ENCODE peak calls at places on chromosomes 4 and X, in five cellular contexts. One of them, this sample, is unnamed.

GRCh38 chrX:78517124-78517523 is 142.0 kb downstream of the RTL3 start:
- DNase-seq in activated T-cell treated with anti-CD3 and anti-CD28 coated beads for 1 hour: peak; percentile 12
- DNase-seq in EH: no peak
- DNase-seq in NCI-H1092 treated with DMSO at 0.1 percent for 48 hours: no peak
- DNase-seq in NCI-H2171 treated with DMSO at 0.1 percent for 48 hours: no peak
- DNase-seq in this sample: no peak

GRCh38 chrX:122078079-122078478 is 1030.7 kb downstream of the GLUD2 start:
- DNase-seq in NCI-H1092 treated with DMSO at 0.1 percent for 48 hours: no peak
- DNase-seq in NCI-H2171 treated with DMSO at 0.1 percent for 48 hours: no peak
- DNase-seq in activated T-cell treated with anti-CD3 and anti-CD28 coated beads for 1 hour: no peak
- DNase-seq in EH: no peak
- DNase-seq in this sample: no peak

GRCh38 chr4:139872274-139872673 is 206.7 kb downstream of the MGST2 start:
- DNase-seq in NCI-H2171 treated with DMSO at 0.1 percent for 48 hours: no peak
- DNase-seq in NCI-H1092 treated with DMSO at 0.1 percent for 48 hours: no peak
- DNase-seq in activated T-cell treated with anti-CD3 and anti-CD28 coated beads for 1 hour: no peak
- DNase-seq in EH: peak; percentile 89
- DNase-seq in this sample: no peak

GRCh38 chr4:151415978-151416377 is 7.0 kb downstream of the FHIP1A start:
- DNase-seq in NCI-H1092 treated with DMSO at 0.1 percent for 48 hours: no peak
- DNase-seq in EH: peak; percentile 76
- DNase-seq in NCI-H2171 treated with DMSO at 0.1 percent for 48 hours: no peak
- DNase-seq in activated T-cell treated with anti-CD3 and anti-CD28 coated beads for 1 hour: no peak
- DNase-seq in this sample: no peak

GRCh38 chr4:164902608-164903007 is 25.6 kb downstream of the APELA start:
- DNase-seq in EH: no peak
- DNase-seq in NCI-H2171 treated with DMSO at 0.1 percent for 48 hours: no peak
- DNase-seq in activated T-cell treated with anti-CD3 and anti-CD28 coated beads for 1 hour: no peak
- DNase-seq in NCI-H1092 treated with DMSO at 0.1 percent for 48 hours: no peak
- DNase-seq in this sample: no peak

GRCh38 chr4:75678965-75679364 is 5.8 kb upstream of the G3BP2 start:
- DNase-seq in EH: peak; percentile 29
- DNase-seq in NCI-H1092 treated with DMSO at 0.1 percent for 48 hours: no peak
- DNase-seq in NCI-H2171 treated with DMSO at 0.1 percent for 48 hours: no peak
- DNase-seq in activated T-cell treated with anti-CD3 and anti-CD28 coated beads for 1 hour: no peak
- DNase-seq in this sample: no peak

GRCh38 chrX:19793471-19793870 is 93.9 kb downstream of the SH3KBP1 start:
- DNase-seq in NCI-H1092 treated with DMSO at 0.1 percent for 48 hours: no peak
- DNase-seq in activated T-cell treated with anti-CD3 and anti-CD28 coated beads for 1 hour: no peak
- DNase-seq in NCI-H2171 treated with DMSO at 0.1 percent for 48 hours: no peak
- DNase-seq in EH: no peak
- DNase-seq in this sample: no peak

GRCh38 chr4:14908635-14909034 is 93.6 kb upstream of the CPEB2 start:
- DNase-seq in NCI-H2171 treated with DMSO at 0.1 percent for 48 hours: no peak
- DNase-seq in NCI-H1092 treated with DMSO at 0.1 percent for 48 hours: no peak
- DNase-seq in EH: no peak
- DNase-seq in activated T-cell treated with anti-CD3 and anti-CD28 coated beads for 1 hour: no peak
- DNase-seq in this sample: no peak

GRCh38 chrX:128975716-128976115 is 547.6 kb downstream of the SMARCA1 start:
- DNase-seq in NCI-H1092 treated with DMSO at 0.1 percent for 48 hours: peak; percentile 35
- DNase-seq in EH: no peak
- DNase-seq in activated T-cell treated with anti-CD3 and anti-CD28 coated beads for 1 hour: no peak
- DNase-seq in NCI-H2171 treated with DMSO at 0.1 percent for 48 hours: peak; percentile 27
- DNase-seq in this sample: peak; percentile 33

GRCh38 chr4:153950100-153950979 is 161.5 kb upstream of the SFRP2 start:
- DNase-seq in NCI-H2171 treated with DMSO at 0.1 percent for 48 hours: no peak
- DNase-seq in activated T-cell treated with anti-CD3 and anti-CD28 coated beads for 1 hour: no peak
- DNase-seq in EH: no peak
- DNase-seq in NCI-H1092 treated with DMSO at 0.1 percent for 48 hours: no peak
- DNase-seq in this sample: no peak

GRCh38 chrX:125953769-125954168 is 212.3 kb downstream of the DCAF12L2 start:
- DNase-seq in EH: no peak
- DNase-seq in activated T-cell treated with anti-CD3 and anti-CD28 coated beads for 1 hour: no peak
- DNase-seq in NCI-H2171 treated with DMSO at 0.1 percent for 48 hours: peak; percentile 83
- DNase-seq in NCI-H1092 treated with DMSO at 0.1 percent for 48 hours: no peak
- DNase-seq in this sample: no peak

GRCh38 chr4:14924945-14925344 is 77.3 kb upstream of the CPEB2 start:
- DNase-seq in activated T-cell treated with anti-CD3 and anti-CD28 coated beads for 1 hour: no peak
- DNase-seq in NCI-H1092 treated with DMSO at 0.1 percent for 48 hours: no peak
- DNase-seq in EH: no peak
- DNase-seq in NCI-H2171 treated with DMSO at 0.1 percent for 48 hours: no peak
- DNase-seq in this sample: no peak

GRCh38 chrX:75522565-75523411 is at the start of gene ZDHHC15:
- DNase-seq in NCI-H1092 treated with DMSO at 0.1 percent for 48 hours: peak; percentile 89
- DNase-seq in EH: peak; percentile 0
- DNase-seq in activated T-cell treated with anti-CD3 and anti-CD28 coated beads for 1 hour: peak; percentile 24
- DNase-seq in NCI-H2171 treated with DMSO at 0.1 percent for 48 hours: no peak
- DNase-seq in this sample: peak; percentile 80

GRCh38 chr4:60724623-60725022 is 475.5 kb upstream of the ADGRL3 start:
- DNase-seq in NCI-H2171 treated with DMSO at 0.1 percent for 48 hours: no peak
- DNase-seq in activated T-cell treated with anti-CD3 and anti-CD28 coated beads for 1 hour: no peak
- DNase-seq in NCI-H1092 treated with DMSO at 0.1 percent for 48 hours: no peak
- DNase-seq in EH: peak; percentile 99
- DNase-seq in this sample: no peak

GRCh38 chr4:127782025-127782274 is 172 bp upstream of the HSPA4L start:
- DNase-seq in NCI-H1092 treated with DMSO at 0.1 percent for 48 hours: no peak
- DNase-seq in NCI-H2171 treated with DMSO at 0.1 percent for 48 hours: no peak
- DNase-seq in activated T-cell treated with anti-CD3 and anti-CD28 coated beads for 1 hour: no peak
- DNase-seq in EH: peak; percentile 84
- DNase-seq in this sample: no peak

GRCh38 chrX:48468247-48468671 is 1.8 kb downstream of the SLC38A5 start:
- DNase-seq in activated T-cell treated with anti-CD3 and anti-CD28 coated beads for 1 hour: no peak
- DNase-seq in EH: no peak
- DNase-seq in NCI-H2171 treated with DMSO at 0.1 percent for 48 hours: no peak
- DNase-seq in NCI-H1092 treated with DMSO at 0.1 percent for 48 hours: no peak
- DNase-seq in this sample: peak; percentile 83

GRCh38 chrX:31124536-31124935 is 52.7 kb upstream of the FTHL17 start:
- DNase-seq in activated T-cell treated with anti-CD3 and anti-CD28 coated beads for 1 hour: no peak
- DNase-seq in NCI-H2171 treated with DMSO at 0.1 percent for 48 hours: peak; percentile 66
- DNase-seq in EH: no peak
- DNase-seq in NCI-H1092 treated with DMSO at 0.1 percent for 48 hours: no peak
- DNase-seq in this sample: peak; percentile 9

GRCh38 chr4:26568446-26568994 is 15.4 kb upstream of the TBC1D19 start:
- DNase-seq in NCI-H1092 treated with DMSO at 0.1 percent for 48 hours: no peak
- DNase-seq in activated T-cell treated with anti-CD3 and anti-CD28 coated beads for 1 hour: no peak
- DNase-seq in EH: peak; percentile 96
- DNase-seq in NCI-H2171 treated with DMSO at 0.1 percent for 48 hours: no peak
- DNase-seq in this sample: no peak

GRCh38 chrX:119105826-119106225 is 21.8 kb downstream of the KIAA1210 start:
- DNase-seq in NCI-H2171 treated with DMSO at 0.1 percent for 48 hours: no peak
- DNase-seq in NCI-H1092 treated with DMSO at 0.1 percent for 48 hours: no peak
- DNase-seq in EH: peak; percentile 56
- DNase-seq in activated T-cell treated with anti-CD3 and anti-CD28 coated beads for 1 hour: no peak
- DNase-seq in this sample: no peak

GRCh38 chr4:101806914-101807313 is 16.4 kb downstream of the BANK1 start:
- DNase-seq in NCI-H1092 treated with DMSO at 0.1 percent for 48 hours: no peak
- DNase-seq in activated T-cell treated with anti-CD3 and anti-CD28 coated beads for 1 hour: no peak
- DNase-seq in NCI-H2171 treated with DMSO at 0.1 percent for 48 hours: peak; percentile 56
- DNase-seq in EH: no peak
- DNase-seq in this sample: no peak

GRCh38 chr4:107913283-107913899 is 18.0 kb upstream of the CYP2U1 start:
- DNase-seq in NCI-H2171 treated with DMSO at 0.1 percent for 48 hours: peak; percentile 17
- DNase-seq in EH: peak; percentile 72
- DNase-seq in NCI-H1092 treated with DMSO at 0.1 percent for 48 hours: peak; percentile 45
- DNase-seq in activated T-cell treated with anti-CD3 and anti-CD28 coated beads for 1 hour: peak; percentile 3
- DNase-seq in this sample: peak; percentile 48

GRCh38 chr4:138178566-138178965 is 63.6 kb downstream of the SLC7A11 start:
- DNase-seq in NCI-H1092 treated with DMSO at 0.1 percent for 48 hours: no peak
- DNase-seq in NCI-H2171 treated with DMSO at 0.1 percent for 48 hours: no peak
- DNase-seq in activated T-cell treated with anti-CD3 and anti-CD28 coated beads for 1 hour: no peak
- DNase-seq in EH: peak; percentile 48
- DNase-seq in this sample: no peak

GRCh38 chr4:186819357-186820086 is 95.9 kb upstream of the FAT1 start:
- DNase-seq in NCI-H2171 treated with DMSO at 0.1 percent for 48 hours: peak; percentile 0
- DNase-seq in NCI-H1092 treated with DMSO at 0.1 percent for 48 hours: no peak
- DNase-seq in EH: no peak
- DNase-seq in activated T-cell treated with anti-CD3 and anti-CD28 coated beads for 1 hour: no peak
- DNase-seq in this sample: peak; percentile 78

GRCh38 chrX:54794004-54794403 is 4.1 kb downstream of the ITIH6 start:
- DNase-seq in NCI-H2171 treated with DMSO at 0.1 percent for 48 hours: no peak
- DNase-seq in NCI-H1092 treated with DMSO at 0.1 percent for 48 hours: no peak
- DNase-seq in activated T-cell treated with anti-CD3 and anti-CD28 coated beads for 1 hour: no peak
- DNase-seq in EH: no peak
- DNase-seq in this sample: no peak

GRCh38 chr4:100289530-100289888 is 99.2 kb upstream of the DDIT4L start:
- DNase-seq in NCI-H2171 treated with DMSO at 0.1 percent for 48 hours: no peak
- DNase-seq in activated T-cell treated with anti-CD3 and anti-CD28 coated beads for 1 hour: no peak
- DNase-seq in EH: peak; percentile 40
- DNase-seq in NCI-H1092 treated with DMSO at 0.1 percent for 48 hours: no peak
- DNase-seq in this sample: no peak

GRCh38 chr4:74805601-74806000 is 11.3 kb upstream of the BTC start:
- DNase-seq in NCI-H1092 treated with DMSO at 0.1 percent for 48 hours: no peak
- DNase-seq in activated T-cell treated with anti-CD3 and anti-CD28 coated beads for 1 hour: no peak
- DNase-seq in NCI-H2171 treated with DMSO at 0.1 percent for 48 hours: no peak
- DNase-seq in EH: peak; percentile 55
- DNase-seq in this sample: peak; percentile 0

GRCh38 chrX:132636080-132636479 is 147.2 kb upstream of the MBNL3 start:
- DNase-seq in activated T-cell treated with anti-CD3 and anti-CD28 coated beads for 1 hour: no peak
- DNase-seq in EH: no peak
- DNase-seq in NCI-H1092 treated with DMSO at 0.1 percent for 48 hours: peak; percentile 3
- DNase-seq in NCI-H2171 treated with DMSO at 0.1 percent for 48 hours: peak; percentile 25
- DNase-seq in this sample: no peak

GRCh38 chrX:17456526-17456925 is 81.5 kb downstream of the NHS start:
- DNase-seq in NCI-H2171 treated with DMSO at 0.1 percent for 48 hours: peak; percentile 44
- DNase-seq in activated T-cell treated with anti-CD3 and anti-CD28 coated beads for 1 hour: no peak
- DNase-seq in NCI-H1092 treated with DMSO at 0.1 percent for 48 hours: peak; percentile 92
- DNase-seq in EH: no peak
- DNase-seq in this sample: no peak

GRCh38 chrX:12906392-12906791 is at the start of gene TLR8:
- DNase-seq in NCI-H1092 treated with DMSO at 0.1 percent for 48 hours: no peak
- DNase-seq in activated T-cell treated with anti-CD3 and anti-CD28 coated beads for 1 hour: no peak
- DNase-seq in EH: no peak
- DNase-seq in NCI-H2171 treated with DMSO at 0.1 percent for 48 hours: no peak
- DNase-seq in this sample: no peak

GRCh38 chr4:8504279-8505007 is 63.9 kb downstream of the TRMT44 start:
- DNase-seq in NCI-H2171 treated with DMSO at 0.1 percent for 48 hours: peak; percentile 6
- DNase-seq in NCI-H1092 treated with DMSO at 0.1 percent for 48 hours: peak; percentile 69
- DNase-seq in activated T-cell treated with anti-CD3 and anti-CD28 coated beads for 1 hour: no peak
- DNase-seq in EH: no peak
- DNase-seq in this sample: peak; percentile 75

GRCh38 chrX:48475774-48476577 is at the start of gene FTSJ1:
- DNase-seq in EH: peak; percentile 95
- DNase-seq in activated T-cell treated with anti-CD3 and anti-CD28 coated beads for 1 hour: peak; percentile 72
- DNase-seq in NCI-H2171 treated with DMSO at 0.1 percent for 48 hours: peak; percentile 90
- DNase-seq in NCI-H1092 treated with DMSO at 0.1 percent for 48 hours: peak; percentile 89
- DNase-seq in this sample: peak; percentile 92

GRCh38 chr4:82499705-82500104 is 62.1 kb downstream of the TMEM150C start:
- DNase-seq in NCI-H1092 treated with DMSO at 0.1 percent for 48 hours: peak; percentile 79
- DNase-seq in EH: peak; percentile 2
- DNase-seq in activated T-cell treated with anti-CD3 and anti-CD28 coated beads for 1 hour: no peak
- DNase-seq in NCI-H2171 treated with DMSO at 0.1 percent for 48 hours: peak; percentile 55
- DNase-seq in this sample: no peak

GRCh38 chrX:4253092-4253491 is 539.6 kb upstream of the PRKX start:
- DNase-seq in NCI-H2171 treated with DMSO at 0.1 percent for 48 hours: no peak
- DNase-seq in activated T-cell treated with anti-CD3 and anti-CD28 coated beads for 1 hour: no peak
- DNase-seq in EH: no peak
- DNase-seq in NCI-H1092 treated with DMSO at 0.1 percent for 48 hours: peak; percentile 4
- DNase-seq in this sample: no peak

GRCh38 chr4:78297075-78297815 is 240.1 kb downstream of the FRAS1 start:
- DNase-seq in EH: peak; percentile 61
- DNase-seq in NCI-H2171 treated with DMSO at 0.1 percent for 48 hours: no peak
- DNase-seq in NCI-H1092 treated with DMSO at 0.1 percent for 48 hours: no peak
- DNase-seq in activated T-cell treated with anti-CD3 and anti-CD28 coated beads for 1 hour: no peak
- DNase-seq in this sample: no peak

GRCh38 chr4:17635056-17635455 is 20.6 kb downstream of the MED28 start:
- DNase-seq in NCI-H2171 treated with DMSO at 0.1 percent for 48 hours: no peak
- DNase-seq in activated T-cell treated with anti-CD3 and anti-CD28 coated beads for 1 hour: no peak
- DNase-seq in NCI-H1092 treated with DMSO at 0.1 percent for 48 hours: no peak
- DNase-seq in EH: no peak
- DNase-seq in this sample: no peak